ENCODE peak calls at places on chromosomes 4 and X, in eight cellular contexts. One of them, this sample, is unnamed.

GRCh38 chr4:1336079-1336478 is 10.9 kb upstream of the UVSSA start:
- DNase-seq in activated T-helper 1 cell treated with Interleukin-2 at 50 U/mL for 16 hours: no peak
- DNase-seq in ACHN: no peak
- DNase-seq in stimulated activated effector memory CD8-positive, alpha-beta T cell treated with anti-CD3 and anti-CD28 coated beads, Interleukin-12 subunit alpha, Interleukin-12 subunit beta, amount 100 ng/mL, for 72 hours: no peak
- DNase-seq in HS-5: no peak
- DNase-seq in hypothalamus: no peak
- DNase-seq in endothelial cell: no peak
- DNase-seq in HuH-7: no peak
- DNase-seq in this sample: peak

GRCh38 chrX:56792270-56793111 is 63.4 kb downstream of the NBDY start:
- DNase-seq in activated T-helper 1 cell treated with Interleukin-2 at 50 U/mL for 16 hours: no peak
- DNase-seq in ACHN: no peak
- DNase-seq in stimulated activated effector memory CD8-positive, alpha-beta T cell treated with anti-CD3 and anti-CD28 coated beads, Interleukin-12 subunit alpha, Interleukin-12 subunit beta, amount 100 ng/mL, for 72 hours: no peak
- DNase-seq in HS-5: no peak
- DNase-seq in hypothalamus: no peak
- DNase-seq in endothelial cell: no peak
- DNase-seq in HuH-7: no peak
- DNase-seq in this sample: no peak

GRCh38 chr4:41155194-41155830 is 59.0 kb downstream of the APBB2 start:
- DNase-seq in activated T-helper 1 cell treated with Interleukin-2 at 50 U/mL for 16 hours: no peak
- DNase-seq in ACHN: peak
- DNase-seq in stimulated activated effector memory CD8-positive, alpha-beta T cell treated with anti-CD3 and anti-CD28 coated beads, Interleukin-12 subunit alpha, Interleukin-12 subunit beta, amount 100 ng/mL, for 72 hours: no peak
- DNase-seq in HS-5: no peak
- DNase-seq in hypothalamus: no peak
- DNase-seq in endothelial cell: no peak
- DNase-seq in HuH-7: no peak
- DNase-seq in this sample: peak

GRCh38 chr4:185587444-185588161 is 52.3 kb upstream of the PDLIM3 start:
- DNase-seq in activated T-helper 1 cell treated with Interleukin-2 at 50 U/mL for 16 hours: peak
- DNase-seq in ACHN: no peak
- DNase-seq in stimulated activated effector memory CD8-positive, alpha-beta T cell treated with anti-CD3 and anti-CD28 coated beads, Interleukin-12 subunit alpha, Interleukin-12 subunit beta, amount 100 ng/mL, for 72 hours: no peak
- DNase-seq in HS-5: no peak
- DNase-seq in hypothalamus: no peak
- DNase-seq in endothelial cell: no peak
- DNase-seq in HuH-7: no peak
- DNase-seq in this sample: no peak

GRCh38 chrX:119150163-119151135 is 22.8 kb upstream of the KIAA1210 start:
- DNase-seq in activated T-helper 1 cell treated with Interleukin-2 at 50 U/mL for 16 hours: no peak
- DNase-seq in ACHN: no peak
- DNase-seq in stimulated activated effector memory CD8-positive, alpha-beta T cell treated with anti-CD3 and anti-CD28 coated beads, Interleukin-12 subunit alpha, Interleukin-12 subunit beta, amount 100 ng/mL, for 72 hours: no peak
- DNase-seq in HS-5: no peak
- DNase-seq in hypothalamus: no peak
- DNase-seq in endothelial cell: no peak
- DNase-seq in HuH-7: no peak
- DNase-seq in this sample: no peak

GRCh38 chr4:7037425-7037824 is 5.7 kb upstream of the TADA2B start:
- DNase-seq in activated T-helper 1 cell treated with Interleukin-2 at 50 U/mL for 16 hours: no peak
- DNase-seq in ACHN: no peak
- DNase-seq in stimulated activated effector memory CD8-positive, alpha-beta T cell treated with anti-CD3 and anti-CD28 coated beads, Interleukin-12 subunit alpha, Interleukin-12 subunit beta, amount 100 ng/mL, for 72 hours: no peak
- DNase-seq in HS-5: no peak
- DNase-seq in hypothalamus: no peak
- DNase-seq in endothelial cell: no peak
- DNase-seq in HuH-7: no peak
- DNase-seq in this sample: no peak

GRCh38 chrX:39756086-39756883 is 341.5 kb downstream of the BCOR start:
- DNase-seq in activated T-helper 1 cell treated with Interleukin-2 at 50 U/mL for 16 hours: no peak
- DNase-seq in ACHN: peak
- DNase-seq in stimulated activated effector memory CD8-positive, alpha-beta T cell treated with anti-CD3 and anti-CD28 coated beads, Interleukin-12 subunit alpha, Interleukin-12 subunit beta, amount 100 ng/mL, for 72 hours: no peak
- DNase-seq in HS-5: no peak
- DNase-seq in hypothalamus: no peak
- DNase-seq in endothelial cell: no peak
- DNase-seq in HuH-7: no peak
- DNase-seq in this sample: no peak

GRCh38 chr4:79697444-79697843 is 289.4 kb upstream of the GK2 start:
- DNase-seq in activated T-helper 1 cell treated with Interleukin-2 at 50 U/mL for 16 hours: no peak
- DNase-seq in ACHN: no peak
- DNase-seq in stimulated activated effector memory CD8-positive, alpha-beta T cell treated with anti-CD3 and anti-CD28 coated beads, Interleukin-12 subunit alpha, Interleukin-12 subunit beta, amount 100 ng/mL, for 72 hours: no peak
- DNase-seq in HS-5: no peak
- DNase-seq in hypothalamus: no peak
- DNase-seq in endothelial cell: no peak
- DNase-seq in HuH-7: no peak
- DNase-seq in this sample: no peak

GRCh38 chr4:110798682-110799081 is 175.8 kb upstream of the PITX2 start:
- DNase-seq in activated T-helper 1 cell treated with Interleukin-2 at 50 U/mL for 16 hours: no peak
- DNase-seq in ACHN: no peak
- DNase-seq in stimulated activated effector memory CD8-positive, alpha-beta T cell treated with anti-CD3 and anti-CD28 coated beads, Interleukin-12 subunit alpha, Interleukin-12 subunit beta, amount 100 ng/mL, for 72 hours: no peak
- DNase-seq in HS-5: no peak
- DNase-seq in hypothalamus: no peak
- DNase-seq in endothelial cell: no peak
- DNase-seq in HuH-7: no peak
- DNase-seq in this sample: no peak

GRCh38 chr4:88104902-88105610 is 53.4 kb downstream of the ABCG2 start:
- DNase-seq in activated T-helper 1 cell treated with Interleukin-2 at 50 U/mL for 16 hours: no peak
- DNase-seq in ACHN: peak
- DNase-seq in stimulated activated effector memory CD8-positive, alpha-beta T cell treated with anti-CD3 and anti-CD28 coated beads, Interleukin-12 subunit alpha, Interleukin-12 subunit beta, amount 100 ng/mL, for 72 hours: no peak
- DNase-seq in HS-5: peak
- DNase-seq in hypothalamus: no peak
- DNase-seq in endothelial cell: no peak
- DNase-seq in HuH-7: no peak
- DNase-seq in this sample: peak

GRCh38 chr4:52407545-52407944 is 251.6 kb downstream of the USP46 start:
- DNase-seq in activated T-helper 1 cell treated with Interleukin-2 at 50 U/mL for 16 hours: no peak
- DNase-seq in ACHN: no peak
- DNase-seq in stimulated activated effector memory CD8-positive, alpha-beta T cell treated with anti-CD3 and anti-CD28 coated beads, Interleukin-12 subunit alpha, Interleukin-12 subunit beta, amount 100 ng/mL, for 72 hours: no peak
- DNase-seq in HS-5: no peak
- DNase-seq in hypothalamus: no peak
- DNase-seq in endothelial cell: no peak
- DNase-seq in HuH-7: no peak
- DNase-seq in this sample: no peak

GRCh38 chr4:89823416-89823815 is 13.5 kb downstream of the SNCA start:
- DNase-seq in activated T-helper 1 cell treated with Interleukin-2 at 50 U/mL for 16 hours: no peak
- DNase-seq in ACHN: peak
- DNase-seq in stimulated activated effector memory CD8-positive, alpha-beta T cell treated with anti-CD3 and anti-CD28 coated beads, Interleukin-12 subunit alpha, Interleukin-12 subunit beta, amount 100 ng/mL, for 72 hours: no peak
- DNase-seq in HS-5: no peak
- DNase-seq in hypothalamus: no peak
- DNase-seq in endothelial cell: no peak
- DNase-seq in HuH-7: no peak
- DNase-seq in this sample: peak

GRCh38 chrX:71532078-71532752 is 689 bp upstream of the OGT start:
- DNase-seq in activated T-helper 1 cell treated with Interleukin-2 at 50 U/mL for 16 hours: peak
- DNase-seq in ACHN: peak
- DNase-seq in stimulated activated effector memory CD8-positive, alpha-beta T cell treated with anti-CD3 and anti-CD28 coated beads, Interleukin-12 subunit alpha, Interleukin-12 subunit beta, amount 100 ng/mL, for 72 hours: peak
- DNase-seq in HS-5: no peak
- DNase-seq in hypothalamus: no peak
- DNase-seq in endothelial cell: no peak
- DNase-seq in HuH-7: no peak
- DNase-seq in this sample: peak

GRCh38 chrX:72111011-72111708 is 20.6 kb downstream of the RTL5 start:
- DNase-seq in activated T-helper 1 cell treated with Interleukin-2 at 50 U/mL for 16 hours: no peak
- DNase-seq in ACHN: no peak
- DNase-seq in stimulated activated effector memory CD8-positive, alpha-beta T cell treated with anti-CD3 and anti-CD28 coated beads, Interleukin-12 subunit alpha, Interleukin-12 subunit beta, amount 100 ng/mL, for 72 hours: no peak
- DNase-seq in HS-5: no peak
- DNase-seq in hypothalamus: no peak
- DNase-seq in endothelial cell: no peak
- DNase-seq in HuH-7: no peak
- DNase-seq in this sample: no peak

This sample was measured in amniotic epithelial cell.